ENCODE peak calls at places on chromosomes 11 and 22, in nine cellular contexts. One of them, this sample, is unnamed. For H3K4me1, the result is how much of the 10 kb centered on the place peaks cover.

GRCh38 chr11:126969865-126970479 is 30.6 kb downstream of the KIRREL3 start:
- DNase-seq in OCI-LY7: no peak
- DNase-seq in HCT116: no peak
- DNase-seq in IMR-90: peak
- DNase-seq in thoracic aorta: no peak
- DNase-seq in NT2/D1: no peak
- DNase-seq in upper lobe of right lung: no peak
- DNase-seq in heart left ventricle: no peak
- DNase-seq in lower lobe of right lung: no peak
- DNase-seq in this sample: no peak

GRCh38 chr11:109302591-109303334 is 119.2 kb upstream of the C11orf87 start:
- DNase-seq in IMR-90: no peak
- DNase-seq in HCT116: no peak
- DNase-seq in heart left ventricle: no peak
- DNase-seq in OCI-LY7: no peak
- DNase-seq in thoracic aorta: no peak
- DNase-seq in lower lobe of right lung: no peak
- DNase-seq in upper lobe of right lung: no peak
- DNase-seq in NT2/D1: no peak
- DNase-seq in this sample: no peak

GRCh38 chr22:38314140-38314991 is 2.9 kb downstream of the CSNK1E start:
- DNase-seq in NT2/D1: no peak
- DNase-seq in thoracic aorta: no peak
- DNase-seq in IMR-90: peak
- DNase-seq in OCI-LY7: peak
- DNase-seq in HCT116: no peak
- DNase-seq in lower lobe of right lung: no peak
- DNase-seq in heart left ventricle: no peak
- DNase-seq in upper lobe of right lung: no peak
- DNase-seq in this sample: no peak

GRCh38 chr22:30017375-30017774 is 62.9 kb upstream of the HORMAD2 start:
- DNase-seq in HCT116: no peak
- DNase-seq in NT2/D1: no peak
- DNase-seq in heart left ventricle: no peak
- DNase-seq in thoracic aorta: no peak
- DNase-seq in lower lobe of right lung: no peak
- DNase-seq in upper lobe of right lung: no peak
- DNase-seq in IMR-90: peak
- DNase-seq in OCI-LY7: no peak
- DNase-seq in this sample: no peak

GRCh38 chr11:11415786-11416390 is 62.8 kb upstream of the CSNK2A3 start:
- DNase-seq in NT2/D1: no peak
- DNase-seq in upper lobe of right lung: no peak
- DNase-seq in IMR-90: no peak
- DNase-seq in thoracic aorta: no peak
- DNase-seq in lower lobe of right lung: no peak
- DNase-seq in heart left ventricle: no peak
- DNase-seq in HCT116: no peak
- DNase-seq in OCI-LY7: no peak
- DNase-seq in this sample: no peak

GRCh38 chr11:69368119-69368880 is 74.3 kb downstream of the MYEOV start:
- DNase-seq in OCI-LY7: no peak
- DNase-seq in upper lobe of right lung: no peak
- DNase-seq in thoracic aorta: no peak
- DNase-seq in lower lobe of right lung: no peak
- DNase-seq in HCT116: no peak
- DNase-seq in NT2/D1: no peak
- DNase-seq in heart left ventricle: peak
- DNase-seq in IMR-90: no peak
- DNase-seq in this sample: no peak

GRCh38 chr11:45252134-45252856 is 33.8 kb downstream of the SYT13 start:
- DNase-seq in upper lobe of right lung: peak
- DNase-seq in OCI-LY7: peak
- DNase-seq in NT2/D1: peak
- DNase-seq in IMR-90: peak
- DNase-seq in heart left ventricle: peak
- DNase-seq in HCT116: peak
- DNase-seq in lower lobe of right lung: peak
- DNase-seq in thoracic aorta: no peak
- DNase-seq in this sample: no peak

GRCh38 chr22:36540867-36541642 is 12.1 kb upstream of the EIF3D start:
- DNase-seq in OCI-LY7: no peak
- DNase-seq in IMR-90: no peak
- DNase-seq in upper lobe of right lung: no peak
- DNase-seq in NT2/D1: no peak
- DNase-seq in thoracic aorta: no peak
- DNase-seq in HCT116: no peak
- DNase-seq in heart left ventricle: peak
- DNase-seq in lower lobe of right lung: no peak
- DNase-seq in this sample: no peak

GRCh38 chr11:19389787-19390303 is 149.1 kb upstream of the E2F8 start:
- DNase-seq in NT2/D1: no peak
- DNase-seq in HCT116: no peak
- DNase-seq in OCI-LY7: no peak
- DNase-seq in heart left ventricle: no peak
- DNase-seq in upper lobe of right lung: no peak
- DNase-seq in IMR-90: peak
- DNase-seq in thoracic aorta: no peak
- DNase-seq in lower lobe of right lung: no peak
- DNase-seq in this sample: no peak

GRCh38 chr11:46570790-46571398 is 22.9 kb downstream of the AMBRA1 start:
- DNase-seq in NT2/D1: no peak
- DNase-seq in thoracic aorta: no peak
- DNase-seq in lower lobe of right lung: no peak
- DNase-seq in IMR-90: no peak
- DNase-seq in HCT116: no peak
- DNase-seq in heart left ventricle: no peak
- DNase-seq in OCI-LY7: no peak
- DNase-seq in upper lobe of right lung: no peak
- DNase-seq in this sample: no peak

GRCh38 chr11:120917536-120918239 is 106.2 kb upstream of the TBCEL start:
- DNase-seq in lower lobe of right lung: no peak
- DNase-seq in NT2/D1: no peak
- DNase-seq in thoracic aorta: no peak
- DNase-seq in heart left ventricle: no peak
- DNase-seq in HCT116: no peak
- DNase-seq in OCI-LY7: no peak
- DNase-seq in upper lobe of right lung: no peak
- DNase-seq in IMR-90: no peak
- DNase-seq in this sample: no peak

DNA sequence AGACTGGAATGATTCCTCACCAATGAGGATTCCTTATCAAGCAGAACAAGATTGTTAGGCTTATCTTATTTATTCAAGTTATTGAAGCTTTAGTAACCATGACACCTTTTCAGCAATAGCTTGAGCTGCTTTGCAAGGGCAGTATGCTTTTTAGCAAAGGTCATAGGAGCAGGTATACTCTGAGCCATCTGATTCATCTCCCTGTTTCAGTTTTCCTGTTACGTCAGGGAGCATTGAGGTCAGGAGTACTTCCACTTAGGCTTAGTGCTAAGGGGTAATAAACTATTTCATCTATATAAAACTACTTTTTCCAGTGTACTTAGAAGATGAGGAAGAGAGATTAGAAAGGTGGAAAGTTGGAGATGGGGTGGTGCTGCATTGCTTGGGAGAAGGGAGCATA is 17.7 kb upstream of the ANKRD42 start:
- DNase-seq in upper lobe of right lung: no peak
- DNase-seq in HCT116: no peak
- DNase-seq in IMR-90: no peak
- DNase-seq in thoracic aorta: no peak
- DNase-seq in OCI-LY7: no peak
- DNase-seq in lower lobe of right lung: no peak
- DNase-seq in heart left ventricle: no peak
- DNase-seq in NT2/D1: no peak
- DNase-seq in this sample: no peak
- H3K4me1 ChIP-seq in upper lobe of right lung: under half
- H3K4me1 ChIP-seq in HCT116: under half
- H3K4me1 ChIP-seq in IMR-90: under half
- H3K4me1 ChIP-seq in thoracic aorta: under half
- H3K4me1 ChIP-seq in OCI-LY7: under half
- H3K4me1 ChIP-seq in lower lobe of right lung: half or more
- H3K4me1 ChIP-seq in heart left ventricle: under half
- H3K4me1 ChIP-seq in NT2/D1: under half
- H3K4me1 ChIP-seq in this sample: half or more

GRCh38 chr22:20216863-20217499 is 51.1 kb downstream of the RTN4R start:
- DNase-seq in thoracic aorta: no peak
- DNase-seq in upper lobe of right lung: no peak
- DNase-seq in NT2/D1: no peak
- DNase-seq in heart left ventricle: no peak
- DNase-seq in lower lobe of right lung: no peak
- DNase-seq in IMR-90: no peak
- DNase-seq in OCI-LY7: no peak
- DNase-seq in HCT116: no peak
- DNase-seq in this sample: no peak

GRCh38 chr22:20212754-20213699 is 55.1 kb downstream of the RTN4R start:
- DNase-seq in thoracic aorta: no peak
- DNase-seq in heart left ventricle: no peak
- DNase-seq in lower lobe of right lung: no peak
- DNase-seq in upper lobe of right lung: no peak
- DNase-seq in IMR-90: no peak
- DNase-seq in OCI-LY7: no peak
- DNase-seq in NT2/D1: no peak
- DNase-seq in HCT116: no peak
- DNase-seq in this sample: no peak

GRCh38 chr22:20215742-20216141 is 52.4 kb downstream of the RTN4R start:
- DNase-seq in HCT116: no peak
- DNase-seq in thoracic aorta: no peak
- DNase-seq in IMR-90: no peak
- DNase-seq in heart left ventricle: no peak
- DNase-seq in OCI-LY7: no peak
- DNase-seq in NT2/D1: no peak
- DNase-seq in upper lobe of right lung: no peak
- DNase-seq in lower lobe of right lung: no peak
- DNase-seq in this sample: no peak

GRCh38 chr22:20213833-20214708 is 54.0 kb downstream of the RTN4R start:
- DNase-seq in heart left ventricle: no peak
- DNase-seq in thoracic aorta: no peak
- DNase-seq in lower lobe of right lung: no peak
- DNase-seq in OCI-LY7: no peak
- DNase-seq in HCT116: no peak
- DNase-seq in NT2/D1: no peak
- DNase-seq in upper lobe of right lung: no peak
- DNase-seq in IMR-90: no peak
- DNase-seq in this sample: no peak

GRCh38 chr22:20214853-20215252 is 53.3 kb downstream of the RTN4R start:
- DNase-seq in HCT116: no peak
- DNase-seq in upper lobe of right lung: no peak
- DNase-seq in NT2/D1: no peak
- DNase-seq in heart left ventricle: no peak
- DNase-seq in IMR-90: no peak
- DNase-seq in OCI-LY7: no peak
- DNase-seq in thoracic aorta: no peak
- DNase-seq in lower lobe of right lung: no peak
- DNase-seq in this sample: no peak
- H3K4me1 ChIP-seq in HCT116: under half
- H3K4me1 ChIP-seq in upper lobe of right lung: under half
- H3K4me1 ChIP-seq in NT2/D1: under half
- H3K4me1 ChIP-seq in heart left ventricle: under half
- H3K4me1 ChIP-seq in IMR-90: under half
- H3K4me1 ChIP-seq in OCI-LY7: under half
- H3K4me1 ChIP-seq in thoracic aorta: under half
- H3K4me1 ChIP-seq in lower lobe of right lung: under half
- H3K4me1 ChIP-seq in this sample: under half

GRCh38 chr11:61062181-61062955 is 39.9 kb upstream of the CD5 start:
- DNase-seq in heart left ventricle: no peak
- DNase-seq in NT2/D1: no peak
- DNase-seq in lower lobe of right lung: peak
- DNase-seq in OCI-LY7: no peak
- DNase-seq in thoracic aorta: no peak
- DNase-seq in upper lobe of right lung: no peak
- DNase-seq in IMR-90: no peak
- DNase-seq in HCT116: no peak
- DNase-seq in this sample: no peak
- H3K4me1 ChIP-seq in heart left ventricle: under half
- H3K4me1 ChIP-seq in NT2/D1: under half
- H3K4me1 ChIP-seq in lower lobe of right lung: under half
- H3K4me1 ChIP-seq in OCI-LY7: under half
- H3K4me1 ChIP-seq in thoracic aorta: under half
- H3K4me1 ChIP-seq in upper lobe of right lung: under half
- H3K4me1 ChIP-seq in IMR-90: under half
- H3K4me1 ChIP-seq in HCT116: under half
- H3K4me1 ChIP-seq in this sample: half or more

GRCh38 chr11:132913295-132913694 is 619.0 kb downstream of the OPCML start:
- DNase-seq in thoracic aorta: no peak
- DNase-seq in HCT116: no peak
- DNase-seq in IMR-90: no peak
- DNase-seq in OCI-LY7: no peak
- DNase-seq in NT2/D1: no peak
- DNase-seq in heart left ventricle: no peak
- DNase-seq in lower lobe of right lung: no peak
- DNase-seq in upper lobe of right lung: no peak
- DNase-seq in this sample: no peak

GRCh38 chr11:132910016-132910760 is 622.1 kb downstream of the OPCML start:
- DNase-seq in OCI-LY7: no peak
- DNase-seq in heart left ventricle: no peak
- DNase-seq in IMR-90: no peak
- DNase-seq in thoracic aorta: no peak
- DNase-seq in lower lobe of right lung: no peak
- DNase-seq in HCT116: no peak
- DNase-seq in upper lobe of right lung: no peak
- DNase-seq in NT2/D1: no peak
- DNase-seq in this sample: no peak

GRCh38 chr11:132914600-132914999 is 617.7 kb downstream of the OPCML start:
- DNase-seq in NT2/D1: no peak
- DNase-seq in lower lobe of right lung: no peak
- DNase-seq in upper lobe of right lung: no peak
- DNase-seq in IMR-90: no peak
- DNase-seq in thoracic aorta: no peak
- DNase-seq in heart left ventricle: no peak
- DNase-seq in OCI-LY7: no peak
- DNase-seq in HCT116: no peak
- DNase-seq in this sample: no peak

GRCh38 chr11:132911186-132911585 is 621.1 kb downstream of the OPCML start:
- DNase-seq in thoracic aorta: no peak
- DNase-seq in OCI-LY7: no peak
- DNase-seq in heart left ventricle: no peak
- DNase-seq in lower lobe of right lung: no peak
- DNase-seq in IMR-90: peak
- DNase-seq in HCT116: no peak
- DNase-seq in upper lobe of right lung: no peak
- DNase-seq in NT2/D1: no peak
- DNase-seq in this sample: no peak

GRCh38 chr11:132913886-132914285 is 618.4 kb downstream of the OPCML start:
- DNase-seq in NT2/D1: no peak
- DNase-seq in upper lobe of right lung: no peak
- DNase-seq in heart left ventricle: no peak
- DNase-seq in IMR-90: no peak
- DNase-seq in HCT116: no peak
- DNase-seq in OCI-LY7: no peak
- DNase-seq in lower lobe of right lung: no peak
- DNase-seq in thoracic aorta: no peak
- DNase-seq in this sample: no peak
- H3K4me1 ChIP-seq in NT2/D1: under half
- H3K4me1 ChIP-seq in upper lobe of right lung: under half
- H3K4me1 ChIP-seq in heart left ventricle: under half
- H3K4me1 ChIP-seq in IMR-90: under half
- H3K4me1 ChIP-seq in HCT116: under half
- H3K4me1 ChIP-seq in OCI-LY7: under half
- H3K4me1 ChIP-seq in lower lobe of right lung: under half
- H3K4me1 ChIP-seq in thoracic aorta: under half
- H3K4me1 ChIP-seq in this sample: under half

This sample was measured in CD8-positive, alpha-beta memory T cell.